ENCODE peak calls at places on chromosomes 7 and 10, in four cellular contexts. V, G, C and A are unnamed samples.

GRCh38 chr10:132588301-132589013 is 50.9 kb downstream of the INPP5A start:
- DNase-seq in V (no peak), G (no peak), C (no peak), A (peak)

GRCh38 chr10:20624642-20625041 is 272.5 kb downstream of the NEBL start:
- DNase-seq in G (peak), C (no peak), V (no peak), A (no peak)

GRCh38 chr10:49053053-49053997 is 62.0 kb downstream of the VSTM4 start:
- DNase-seq in C (no peak), G (no peak), V (no peak), A (no peak)

GRCh38 chr7:116150588-116150987 is 59.8 kb upstream of the TES start:
- DNase-seq in G (no peak), V (no peak), C (no peak), A (no peak)

GRCh38 chr7:114988755-114989154 is 66.9 kb downstream of the MDFIC start:
- DNase-seq in C (no peak), G (peak), V (no peak), A (no peak)

GRCh38 chr10:97713351-97713827 is at the start of gene MARVELD1:
- DNase-seq in G (peak), V (peak), C (no peak), A (peak)

GRCh38 chr7:22087861-22088260 is 142.2 kb upstream of the CDCA7L start:
- DNase-seq in V (no peak), G (no peak), C (no peak), A (no peak)

GRCh38 chr10:98323221-98324164 is 55.5 kb upstream of the LOXL4 start:
- DNase-seq in C (peak), V (peak), G (peak), A (no peak)

GRCh38 chr10:78774999-78775711 is 293.6 kb upstream of the ZMIZ1 start:
- DNase-seq in C (peak), V (no peak), G (no peak), A (no peak)

GRCh38 chr7:126443951-126444350 is 808.8 kb downstream of the GRM8 start:
- DNase-seq in C (no peak), G (no peak), V (no peak), A (no peak)

GRCh38 chr10:16509996-16510395 is 11.7 kb downstream of the C1QL3 start:
- DNase-seq in C (peak), G (no peak), V (no peak), A (no peak)

GRCh38 chr7:36838616-36839015 is 114.3 kb upstream of the AOAH start:
- DNase-seq in V (no peak), C (no peak), G (no peak), A (no peak)

GRCh38 chr10:26215923-26216576 is 524 bp upstream of the GAD2 start:
- DNase-seq in C (no peak), V (no peak), G (no peak), A (peak)

GRCh38 chr10:120517196-120517595 is 60.2 kb downstream of the PLPP4 start:
- DNase-seq in G (no peak), C (no peak), V (no peak), A (no peak)

GRCh38 chr10:96655577-96656213 is 64.6 kb downstream of the PIK3AP1 start:
- DNase-seq in G (no peak), C (no peak), V (no peak), A (no peak)

GRCh38 chr10:120423350-120424197 is 33.5 kb upstream of the PLPP4 start:
- DNase-seq in C (peak), G (peak), V (peak), A (peak)

GRCh38 chr10:68096913-68097509 is 12.3 kb upstream of the MYPN start:
- DNase-seq in G (peak), C (no peak), V (no peak), A (no peak)

GRCh38 chr7:79692015-79692414 is 238.5 kb upstream of the MAGI2 start:
- DNase-seq in V (no peak), G (no peak), C (no peak), A (no peak)

GRCh38 chr7:70037171-70037933 is 439.1 kb downstream of the AUTS2 start:
- DNase-seq in C (no peak), G (no peak), V (no peak), A (no peak)

GRCh38 chr10:60139798-60140566 is 233.6 kb upstream of the CCDC6 start:
- DNase-seq in V (no peak), G (peak), C (no peak), A (no peak)

GRCh38 chr10:18601321-18601720 is 50.1 kb downstream of the NSUN6 start:
- DNase-seq in G (no peak), V (no peak), C (no peak), A (no peak)

GRCh38 chr10:77267703-77268630 is 369.6 kb downstream of the KCNMA1 start:
- DNase-seq in V (no peak), G (no peak), C (no peak), A (no peak)

GRCh38 chr10:3781458-3782098 is 3.4 kb downstream of the KLF6 start:
- DNase-seq in C (no peak), G (no peak), V (no peak), A (peak)

GRCh38 chr7:84196007-84196551 is 1.5 kb upstream of the SEMA3A start:
- DNase-seq in G (peak), V (no peak), C (no peak), A (no peak)

GRCh38 chr7:150978136-150978789 is at the start of gene KCNH2:
- DNase-seq in V (peak), G (no peak), C (no peak), A (peak)

GRCh38 chr7:16989883-16990413 is 108.2 kb upstream of the AGR3 start:
- DNase-seq in C (peak), G (peak), V (no peak), A (no peak)

GRCh38 chr10:103859161-103860141 is 4.1 kb upstream of the SH3PXD2A start:
- DNase-seq in G (peak), V (peak), C (peak), A (peak)

GRCh38 chr10:13716161-13717071 is 129.7 kb downstream of the PRPF18 start:
- DNase-seq in V (no peak), G (no peak), C (no peak), A (no peak)
- TF ChIP-seq HMGXB4 in V (no peak), G (no peak), C (no peak), A (no peak)

GRCh38 chr7:50637725-50638643 is 72.8 kb upstream of the DDC start:
- DNase-seq in C (no peak), G (no peak), V (no peak), A (no peak)

GRCh38 chr7:50640779-50641178 is 75.6 kb upstream of the DDC start:
- DNase-seq in V (no peak), G (no peak), C (no peak), A (no peak)

GRCh38 chr7:50644114-50644513 is 78.9 kb upstream of the DDC start:
- DNase-seq in G (no peak), C (no peak), V (no peak), A (no peak)

GRCh38 chr7:50641442-50642405 is 76.5 kb upstream of the DDC start:
- DNase-seq in C (peak), V (no peak), G (no peak), A (no peak)

GRCh38 chr7:50640256-50640655 is 75.1 kb upstream of the DDC start:
- DNase-seq in V (no peak), C (no peak), G (no peak), A (no peak)
- TF ChIP-seq HMGXB4 in V (no peak), C (no peak), G (no peak), A (no peak)

GRCh38 chr10:128470302-128470962 is 344.2 kb upstream of the MKI67 start:
- DNase-seq in V (no peak), G (no peak), C (no peak), A (no peak)

GRCh38 chr10:128471151-128471550 is 344.9 kb upstream of the MKI67 start:
- DNase-seq in C (no peak), G (no peak), V (no peak), A (no peak)

GRCh38 chr10:128466831-128467371 is 340.7 kb upstream of the MKI67 start:
- DNase-seq in V (no peak), G (no peak), C (no peak), A (no peak)

GRCh38 chr10:128468462-128468861 is 342.2 kb upstream of the MKI67 start:
- DNase-seq in G (no peak), C (no peak), V (no peak), A (no peak)

GRCh38 chr10:128469515-128469914 is 343.3 kb upstream of the MKI67 start:
- DNase-seq in V (peak), C (no peak), G (no peak), A (no peak)
- TF ChIP-seq HMGXB4 in V (no peak), C (no peak), G (no peak), A (no peak)

GRCh38 chr10:118062798-118063238 is 16.1 kb upstream of the RAB11FIP2 start:
- DNase-seq in V (no peak), G (no peak), C (peak), A (no peak)
- TF ChIP-seq HMGXB4 in V (no peak), G (no peak), C (no peak), A (no peak)

DNA sequence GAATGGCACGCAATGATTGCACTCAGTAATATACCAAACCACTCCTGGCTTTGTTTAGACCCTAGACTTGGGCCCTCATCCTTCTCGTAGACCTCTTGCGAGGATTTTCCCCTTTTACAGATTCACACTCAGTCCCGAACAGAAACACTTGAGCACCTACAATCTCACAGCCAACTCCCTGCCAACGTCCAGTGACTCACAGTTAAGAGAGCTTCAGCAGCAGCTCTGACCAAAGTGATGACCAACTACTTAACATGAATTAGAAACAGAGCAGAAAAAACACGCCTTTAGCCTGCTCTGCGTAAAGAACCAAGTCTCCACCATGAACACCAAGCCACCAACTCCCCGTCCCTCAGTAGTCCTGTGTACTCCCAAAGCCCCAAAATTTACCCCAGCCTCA is 2.2 kb downstream of the DNAJC30 start:
- DNase-seq in V (no peak), C (no peak), G (no peak), A (no peak)
- TF ChIP-seq HMGXB4 in V (no peak), C (no peak), G (no peak), A (no peak)

GRCh38 chr10:31954410-31955191 is 26.0 kb upstream of the ARHGAP12 start:
- DNase-seq in G (no peak), V (no peak), C (peak), A (no peak)
- TF ChIP-seq HMGXB4 in G (no peak), V (no peak), C (no peak), A (no peak)

GRCh38 chr7:43509906-43510305 is 73.0 kb upstream of the STK17A start:
- DNase-seq in C (no peak), G (no peak), V (no peak), A (no peak)
- TF ChIP-seq HMGXB4 in C (no peak), G (no peak), V (no peak), A (no peak)

GRCh38 chr10:72336259-72337038 is 18.3 kb downstream of the DNAJB12 start:
- DNase-seq in G (no peak), V (no peak), C (no peak), A (no peak)
- TF ChIP-seq HMGXB4 in G (no peak), V (no peak), C (no peak), A (no peak)

GRCh38 chr10:7773845-7774801 is 13.7 kb downstream of the KIN start:
- DNase-seq in C (no peak), G (no peak), V (no peak), A (no peak)
- TF ChIP-seq HMGXB4 in C (no peak), G (no peak), V (no peak), A (no peak)

DNA sequence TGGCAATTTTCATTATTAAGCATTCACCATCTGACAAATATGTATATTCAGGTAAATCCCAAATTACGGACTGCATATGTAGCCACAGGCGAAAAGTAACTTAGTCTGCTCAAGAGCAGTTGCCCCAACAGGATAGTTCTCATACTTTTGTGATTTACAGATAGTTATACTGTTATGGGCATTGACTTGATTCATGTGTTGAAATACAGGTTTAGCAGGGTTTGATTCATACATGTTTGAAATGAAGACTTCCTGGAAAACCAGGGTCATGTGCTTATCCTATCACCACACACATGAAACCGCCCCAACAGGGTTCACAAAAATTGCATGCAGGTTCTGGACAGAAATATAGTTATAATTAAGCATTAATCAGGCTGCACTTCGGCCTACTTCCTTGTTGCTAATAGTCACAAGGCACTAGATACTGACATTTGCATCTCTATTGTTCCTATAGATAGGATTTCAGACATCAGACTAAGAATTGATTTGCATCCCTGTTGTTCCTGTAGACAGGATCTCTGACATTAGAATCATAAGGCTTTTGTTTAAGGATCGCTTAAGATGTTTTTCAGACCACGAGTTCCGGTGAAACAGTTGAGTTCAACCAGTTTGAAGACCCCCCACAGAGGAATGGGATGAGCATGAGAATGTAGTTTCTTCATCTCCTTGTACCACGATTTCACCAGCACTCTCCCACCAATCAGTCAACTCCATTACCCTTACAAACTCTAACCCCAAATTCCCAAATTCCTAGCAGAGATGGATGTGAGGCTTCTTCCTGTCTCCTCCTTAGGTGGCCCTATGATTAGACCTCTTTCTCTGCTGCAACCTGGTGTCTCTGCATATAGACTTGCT is 2.0 kb upstream of the ZNF398 start:
- DNase-seq in C (no peak), V (no peak), G (no peak), A (no peak)
- TF ChIP-seq HMGXB4 in C (no peak), V (no peak), G (no peak), A (no peak)